ENCODE peak calls at places on chromosomes 13 and 19, in four cellular contexts. L is hepatocyte, W is cardiac fibroblast, I is transverse colon. X is an unnamed sample.

GRCh38 chr19:2235396-2236284 is 489 bp downstream of the PLEKHJ1 start:
- DNase-seq in L (peak; percentile 80), W (no peak), I (peak; percentile 86), X (no peak)

GRCh38 chr13:110442946-110443632 is 118.4 kb downstream of the RAB20 start:
- DNase-seq in L (no peak), W (peak; percentile 68), I (no peak), X (peak; percentile 77)

GRCh38 chr13:33401238-33401637 is 115.7 kb upstream of the STARD13 start:
- DNase-seq in L (no peak), W (no peak), I (peak; percentile 75), X (no peak)

GRCh38 chr19:30593358-30593757 is 221.2 kb downstream of the ZNF536 start:
- DNase-seq in L (no peak), W (no peak), I (peak; percentile 10), X (no peak)

GRCh38 chr19:57302020-57302465 is 18.2 kb upstream of the ZNF543 start:
- DNase-seq in L (peak; percentile 52), W (peak; percentile 98), I (no peak), X (peak; percentile 97)

GRCh38 chr13:113742000-113742441 is 17.0 kb upstream of the TMEM255B start:
- DNase-seq in L (peak; percentile 79), W (peak; percentile 64), I (peak; percentile 55), X (peak; percentile 58)

GRCh38 chr13:25046985-25047660 is 48.8 kb upstream of the PABPC3 start:
- DNase-seq in L (peak; percentile 43), W (peak; percentile 14), I (no peak), X (peak; percentile 17)

GRCh38 chr19:14473073-14473790 is 1.9 kb downstream of the PTGER1 start:
- DNase-seq in L (no peak), W (no peak), I (no peak), X (no peak)

GRCh38 chr13:98214008-98214643 is 37.1 kb upstream of the RNF113B start:
- DNase-seq in L (peak; percentile 47), W (peak; percentile 67), I (no peak), X (peak; percentile 83)

GRCh38 chr19:56933014-56933705 is 92.6 kb upstream of the PEG3 start:
- DNase-seq in L (no peak), W (no peak), I (no peak), X (no peak)

GRCh38 chr13:45119990-45120864 is at the start of gene GTF2F2:
- DNase-seq in L (peak; percentile 95), W (peak; percentile 92), I (peak; percentile 92), X (peak; percentile 87)

GRCh38 chr19:48629599-48630288 is 7.4 kb downstream of the DBP start:
- DNase-seq in L (peak; percentile 79), W (peak; percentile 82), I (peak; percentile 91), X (no peak)

GRCh38 chr13:109652536-109652935 is 133.8 kb downstream of the IRS2 start:
- DNase-seq in L (no peak), W (peak; percentile 70), I (no peak), X (peak; percentile 24)

GRCh38 chr13:36882829-36883390 is 37.1 kb downstream of the SMAD9 start:
- DNase-seq in L (no peak), W (no peak), I (no peak), X (no peak)

GRCh38 chr13:79246575-79246949 is 159.5 kb downstream of the RBM26 start:
- DNase-seq in L (no peak), W (peak; percentile 1), I (no peak), X (no peak)

GRCh38 chr19:611506-611869 is 21.8 kb downstream of the HCN2 start:
- DNase-seq in L (no peak), W (peak; percentile 74), I (no peak), X (peak; percentile 94)

GRCh38 chr19:40143612-40144011 is 47.6 kb upstream of the MAP3K10 start:
- DNase-seq in L (no peak), W (no peak), I (peak; percentile 41), X (no peak)

GRCh38 chr13:31538067-31539042 is 201.0 kb upstream of the RXFP2 start:
- DNase-seq in L (peak; percentile 58), W (peak; percentile 68), I (peak; percentile 13), X (peak; percentile 68)

GRCh38 chr13:45954861-45955595 is 97.5 kb downstream of the ZC3H13 start:
- DNase-seq in L (no peak), W (peak; percentile 18), I (no peak), X (no peak)

GRCh38 chr13:110820311-110820710 is 94.6 kb downstream of the ANKRD10 start:
- DNase-seq in L (no peak), W (no peak), I (no peak), X (no peak)

GRCh38 chr13:45226024-45226423 is 25.2 kb upstream of the KCTD4 start:
- DNase-seq in L (no peak), W (no peak), I (no peak), X (no peak)

GRCh38 chr19:30326076-30326710 is 46.0 kb upstream of the ZNF536 start:
- DNase-seq in L (no peak), W (no peak), I (no peak), X (no peak)

GRCh38 chr13:58960909-58961308 is 1202.8 kb downstream of the DIAPH3 start:
- DNase-seq in L (peak; percentile 23), W (peak; percentile 5), I (no peak), X (peak; percentile 1)

GRCh38 chr13:49840266-49840665 is 47.8 kb upstream of the KPNA3 start:
- DNase-seq in L (no peak), W (no peak), I (no peak), X (no peak)

GRCh38 chr13:111204438-111205177 is 89.5 kb downstream of the ARHGEF7 start:
- DNase-seq in L (peak; percentile 85), W (peak; percentile 84), I (no peak), X (peak; percentile 80)

GRCh38 chr13:112119192-112120030 is 52.5 kb downstream of the SOX1 start:
- DNase-seq in L (no peak), W (no peak), I (no peak), X (no peak)

GRCh38 chr19:29083863-29084262 is 129.1 kb downstream of the UQCRFS1 start:
- DNase-seq in L (no peak), W (no peak), I (no peak), X (no peak)

GRCh38 chr19:29086182-29086581 is 126.8 kb downstream of the UQCRFS1 start:
- DNase-seq in L (peak; percentile 73), W (no peak), I (no peak), X (no peak)

GRCh38 chr19:29086646-29087045 is 126.3 kb downstream of the UQCRFS1 start:
- DNase-seq in L (no peak), W (no peak), I (no peak), X (no peak)

GRCh38 chr19:29085630-29086029 is 127.3 kb downstream of the UQCRFS1 start:
- DNase-seq in L (no peak), W (no peak), I (no peak), X (no peak)

GRCh38 chr19:29084266-29084665 is 128.7 kb downstream of the UQCRFS1 start:
- DNase-seq in L (peak; percentile 28), W (peak; percentile 5), I (no peak), X (peak; percentile 31)
- TF ChIP-seq CTCF in L (peak; percentile 20), W (peak; percentile 37), I (no peak), X (peak; percentile 45)

DNA sequence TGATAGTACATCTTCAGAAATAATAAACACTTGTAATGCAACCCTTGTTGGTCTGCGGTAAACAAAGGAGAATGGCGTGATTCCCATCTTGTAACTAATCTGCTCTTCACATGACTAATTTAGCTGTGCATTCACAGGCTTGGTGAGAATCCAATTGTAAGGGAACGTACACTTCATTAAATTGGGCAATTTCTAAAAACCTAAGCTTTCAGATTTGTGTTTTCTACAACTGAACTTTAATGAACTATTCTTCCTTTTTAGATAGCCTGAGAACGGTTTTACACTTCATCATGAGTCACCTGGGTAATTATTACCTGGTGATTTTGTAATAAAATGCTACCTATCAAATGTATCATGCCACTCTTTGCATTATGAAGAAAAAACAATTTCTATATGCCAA is 306.9 kb downstream of the KLF5 start:
- DNase-seq in L (no peak), W (no peak), I (no peak), X (no peak)
- TF ChIP-seq CTCF in L (no peak), W (no peak), I (no peak), X (no peak)

GRCh38 chr19:37779139-37780035 is at the start of gene ZNF573:
- DNase-seq in L (peak; percentile 93), W (peak; percentile 91), I (peak; percentile 86), X (peak; percentile 89)
- TF ChIP-seq CTCF in L (no peak), W (peak; percentile 32), I (peak; percentile 33), X (no peak)

DNA sequence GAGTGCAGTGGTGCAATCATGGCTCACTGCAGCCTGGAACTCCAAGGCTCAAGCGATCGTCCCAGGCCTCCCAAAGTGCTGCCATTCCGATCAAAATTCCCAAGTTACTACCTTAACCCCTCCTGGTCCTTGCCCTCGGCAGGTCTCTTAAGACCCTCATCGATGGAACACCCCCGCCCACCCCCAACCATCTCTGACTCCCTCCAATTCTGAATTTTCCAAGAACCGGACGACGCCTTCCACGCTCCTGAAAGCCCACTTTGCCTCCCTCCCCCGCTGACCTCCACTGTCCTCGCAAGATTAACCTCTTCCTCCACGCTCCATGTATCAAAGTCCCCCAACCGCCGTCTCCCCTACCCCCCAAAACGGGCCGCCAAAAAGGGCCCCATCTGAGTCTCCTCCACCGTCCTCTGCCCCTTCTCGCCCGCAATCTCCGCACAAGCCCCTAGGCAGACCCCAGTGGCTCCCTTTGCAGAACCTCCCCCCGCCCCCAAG is 539 bp downstream of the DAPK3 start:
- DNase-seq in L (no peak), W (no peak), I (no peak), X (no peak)
- TF ChIP-seq CTCF in L (no peak), W (no peak), I (no peak), X (no peak)

DNA sequence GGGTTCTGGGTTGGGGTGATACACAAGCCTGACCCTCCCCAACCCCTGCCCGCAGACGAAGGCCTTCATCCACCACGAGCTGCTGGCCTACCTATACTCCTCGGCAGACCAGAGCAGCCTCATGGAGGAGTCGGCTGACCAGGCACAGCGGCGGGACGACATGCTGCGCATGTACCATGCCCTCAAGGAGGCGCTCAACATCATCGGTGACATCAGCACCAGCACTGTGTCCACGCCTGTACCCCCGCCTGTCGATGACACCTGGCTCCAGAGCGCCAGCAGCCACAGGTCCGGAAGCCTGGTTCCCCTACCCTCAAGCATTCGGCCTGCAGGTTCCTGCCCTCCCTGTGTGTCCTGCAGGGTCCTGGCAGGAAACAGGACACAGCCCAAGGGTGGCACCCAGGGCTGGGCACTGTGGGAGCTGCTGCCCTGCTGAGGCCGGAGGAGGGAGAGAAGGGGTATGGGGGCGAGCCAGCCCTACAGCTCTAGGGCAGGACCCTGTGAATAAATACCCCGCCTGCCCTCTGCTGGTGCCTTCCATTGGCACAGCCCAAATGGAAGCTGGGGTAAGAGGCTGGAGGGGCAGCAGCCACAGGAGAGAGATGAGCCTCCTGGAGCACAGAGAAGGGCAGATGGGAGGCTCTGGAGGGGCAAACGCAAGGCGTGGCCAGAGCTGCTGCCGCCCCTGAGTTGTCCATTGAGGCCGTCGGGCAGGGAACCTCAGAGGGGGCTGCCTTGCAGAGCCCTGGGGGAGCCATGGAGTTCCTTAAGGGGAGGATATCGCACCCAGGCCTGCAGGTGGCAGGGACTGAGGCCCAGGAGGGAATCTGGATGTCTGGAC is 6.8 kb downstream of the TMED1 start:
- DNase-seq in L (no peak), W (no peak), I (no peak), X (no peak)
- TF ChIP-seq CTCF in L (no peak), W (peak; percentile 17), I (no peak), X (peak; percentile 9)

GRCh38 chr19:41541990-41542584 is 33.9 kb upstream of the CEACAM21 start:
- DNase-seq in L (no peak), W (peak; percentile 54), I (peak; percentile 74), X (peak; percentile 34)
- TF ChIP-seq CTCF in L (peak; percentile 22), W (peak; percentile 67), I (peak; percentile 51), X (peak; percentile 71)